ENCODE peak calls at places on chromosome 9, in eight cellular contexts. S is body of pancreas, E is cardiac muscle cell, K is breast epithelium, T is aorta, A is Peyer's patch, J is lower lobe of right lung, H is BE2C. B is an unnamed sample.

GRCh38 chr9:119758241-119758640 is 389.0 kb upstream of the BRINP1 start:
- DNase-seq in H (no peak), J (no peak), S (no peak), A (no peak), T (no peak), E (no peak), K (no peak), B (no peak)

GRCh38 chr9:92911496-92912475 is 33.9 kb upstream of the ZNF484 start:
- DNase-seq in A (no peak), J (no peak), T (peak; percentile 62), E (peak; percentile 41), H (no peak), K (no peak), S (peak; percentile 60), B (peak; percentile 79)

GRCh38 chr9:98101868-98102273 is 17.2 kb downstream of the TRIM14 start:
- DNase-seq in T (no peak), E (no peak), J (peak; percentile 75), S (no peak), A (peak; percentile 44), H (no peak), K (no peak), B (no peak)

GRCh38 chr9:8268216-8268878 is 468.8 kb upstream of the DMAC1 start:
- DNase-seq in S (peak; percentile 83), T (no peak), H (no peak), K (no peak), J (no peak), A (no peak), E (no peak), B (no peak)

GRCh38 chr9:112007575-112008240 is 111.1 kb downstream of the UGCG start:
- DNase-seq in A (no peak), T (no peak), J (no peak), E (no peak), H (no peak), K (no peak), S (no peak), B (no peak)

GRCh38 chr9:74742792-74743389 is 144.8 kb downstream of the TRPM6 start:
- DNase-seq in A (no peak), E (peak; percentile 49), H (peak; percentile 27), S (peak; percentile 20), T (no peak), J (no peak), K (no peak), B (peak; percentile 10)

GRCh38 chr9:129889936-129890717 is 54.9 kb downstream of the USP20 start:
- DNase-seq in E (no peak), A (peak; percentile 55), T (peak; percentile 74), J (peak; percentile 77), H (no peak), S (no peak), K (no peak), B (no peak)

GRCh38 chr9:64128572-64128971 is 1156.4 kb downstream of the FOXD4L5 start:
- DNase-seq in E (no peak), T (no peak), J (no peak), H (no peak), A (no peak), K (no peak), S (no peak), B (no peak)

GRCh38 chr9:19271081-19271480 is 40.6 kb downstream of the DENND4C start:
- DNase-seq in E (peak; percentile 52), H (no peak), K (no peak), J (no peak), A (no peak), S (no peak), T (no peak), B (no peak)

GRCh38 chr9:94941211-94941875 is 214.8 kb downstream of the AOPEP start:
- DNase-seq in K (no peak), S (peak; percentile 44), T (no peak), E (no peak), A (no peak), H (no peak), J (no peak), B (no peak)

GRCh38 chr9:93654351-93654961 is 78.1 kb downstream of the PHF2 start:
- DNase-seq in K (peak; percentile 28), T (peak; percentile 40), S (peak; percentile 3), J (peak; percentile 37), H (peak; percentile 3), A (peak; percentile 27), E (no peak), B (no peak)

GRCh38 chr9:116156621-116157314 is 3.2 kb downstream of the PAPPA start:
- DNase-seq in H (peak; percentile 36), K (no peak), J (no peak), T (peak; percentile 74), A (no peak), S (peak; percentile 58), E (peak; percentile 94), B (no peak)

GRCh38 chr9:89422151-89422918 is 75.6 kb downstream of the SEMA4D start:
- DNase-seq in J (peak; percentile 64), A (no peak), E (peak; percentile 35), K (no peak), S (no peak), H (no peak), T (no peak), B (no peak)

GRCh38 chr9:114906922-114907571 is 23.3 kb downstream of the TNFSF8 start:
- DNase-seq in A (no peak), H (no peak), K (no peak), T (no peak), S (no peak), E (peak; percentile 68), J (no peak), B (no peak)

GRCh38 chr9:89531766-89532165 is 33.9 kb upstream of the SEMA4D start:
- DNase-seq in S (no peak), T (no peak), K (no peak), H (no peak), J (no peak), A (no peak), E (no peak), B (no peak)

GRCh38 chr9:95766906-95767305 is 108.6 kb upstream of the ERCC6L2 start:
- DNase-seq in A (no peak), E (no peak), J (no peak), K (no peak), T (no peak), H (no peak), S (no peak), B (no peak)

GRCh38 chr9:124500028-124500795 is 7.0 kb downstream of the NR5A1 start:
- DNase-seq in K (no peak), H (no peak), J (peak; percentile 37), A (no peak), S (no peak), T (no peak), E (no peak), B (no peak)

GRCh38 chr9:81789751-81790150 is 100.4 kb upstream of the TLE1 start:
- DNase-seq in K (no peak), J (no peak), S (no peak), A (no peak), T (no peak), H (no peak), E (peak; percentile 77), B (no peak)

GRCh38 chr9:3241290-3241689 is 284.5 kb downstream of the RFX3 start:
- DNase-seq in H (no peak), J (no peak), E (peak; percentile 33), K (no peak), A (no peak), T (no peak), S (peak; percentile 7), B (no peak)

GRCh38 chr9:90783552-90783951 is 18.1 kb upstream of the SYK start:
- DNase-seq in E (no peak), K (no peak), S (peak; percentile 17), T (no peak), J (no peak), H (no peak), A (no peak), B (no peak)

GRCh38 chr9:95458666-95459065 is 58.1 kb downstream of the PTCH1 start:
- DNase-seq in T (no peak), S (no peak), E (no peak), H (peak; percentile 90), K (no peak), A (no peak), J (no peak), B (peak; percentile 69)

GRCh38 chr9:124441291-124441690 is 9.0 kb upstream of the ADGRD2 start:
- DNase-seq in H (no peak), J (no peak), T (peak; percentile 17), S (no peak), A (no peak), E (no peak), K (no peak), B (no peak)

GRCh38 chr9:99259231-99259918 is 37.3 kb downstream of the SEC61B start:
- DNase-seq in H (peak; percentile 65), K (peak; percentile 75), J (peak; percentile 87), E (peak; percentile 70), S (peak; percentile 95), T (peak; percentile 90), A (peak; percentile 59), B (no peak)

GRCh38 chr9:109910616-109911568 is 130.9 kb downstream of the PALM2AKAP2 start:
- DNase-seq in E (peak; percentile 67), K (no peak), H (no peak), S (no peak), T (no peak), A (peak; percentile 59), J (no peak), B (no peak)

GRCh38 chr9:90894956-90895687 is 93.5 kb downstream of the SYK start:
- DNase-seq in A (no peak), J (no peak), T (no peak), S (no peak), E (no peak), H (no peak), K (no peak), B (peak; percentile 53)

GRCh38 chr9:76630916-76631315 is 133.3 kb upstream of the PCA3 start:
- DNase-seq in K (no peak), H (no peak), T (no peak), S (no peak), E (no peak), J (no peak), A (no peak), B (no peak)
- H3K4me1 ChIP-seq in K (no peaks in the 10 kb centered on the region), H (no peaks in the 10 kb centered on the region), T (no peaks in the 10 kb centered on the region), S (peaks cover 11% of the 10 kb centered on the region), E (peaks cover 4% of the 10 kb centered on the region), J (no peaks in the 10 kb centered on the region), A (no peaks in the 10 kb centered on the region), B (no peaks in the 10 kb centered on the region)

GRCh38 chr9:121362813-121363585 is 7.1 kb downstream of the STOM start:
- DNase-seq in J (no peak), H (no peak), S (no peak), K (no peak), E (peak; percentile 68), A (no peak), T (no peak), B (peak; percentile 28)
- H3K4me1 ChIP-seq in J (peaks cover 100% of the 10 kb centered on the region), H (peaks cover 25% of the 10 kb centered on the region), S (peaks cover 26% of the 10 kb centered on the region), K (peaks cover 34% of the 10 kb centered on the region), E (peaks cover 43% of the 10 kb centered on the region), A (no peaks in the 10 kb centered on the region), T (peaks cover 3% of the 10 kb centered on the region), B (peaks cover 26% of the 10 kb centered on the region)

DNA sequence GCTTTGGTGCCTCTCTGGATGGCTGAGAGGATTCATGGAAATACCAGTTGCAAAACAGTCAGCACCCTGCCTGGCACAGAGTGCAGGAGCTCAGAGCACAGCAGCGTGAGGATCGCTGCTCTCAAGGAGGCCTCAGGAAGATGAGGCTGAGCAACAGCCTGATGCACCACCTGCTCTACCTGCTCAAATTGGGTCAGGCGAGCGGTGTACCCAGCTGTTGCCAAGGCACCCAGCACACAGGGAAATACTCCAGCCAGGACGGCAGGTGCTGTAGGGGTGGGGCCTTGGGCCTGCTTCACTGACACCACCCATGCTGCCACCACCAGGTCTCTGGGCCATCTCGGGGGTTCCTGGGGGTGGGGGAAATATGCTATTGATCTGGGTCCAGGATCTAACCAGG is 4.3 kb downstream of the EEIG1 start:
- DNase-seq in A (peak; percentile 79), E (no peak), H (no peak), S (peak; percentile 92), J (peak; percentile 78), T (no peak), K (peak; percentile 78), B (no peak)
- H3K4me1 ChIP-seq in A (peaks cover 6% of the 10 kb centered on the region), E (peaks cover 70% of the 10 kb centered on the region), H (peaks cover 49% of the 10 kb centered on the region), S (peaks cover 81% of the 10 kb centered on the region), J (peaks cover 89% of the 10 kb centered on the region), T (peaks cover 7% of the 10 kb centered on the region), K (peaks cover 64% of the 10 kb centered on the region), B (peaks cover 19% of the 10 kb centered on the region)

GRCh38 chr9:23730364-23730763 is 95.7 kb downstream of the ELAVL2 start:
- DNase-seq in K (no peak), J (no peak), T (no peak), A (no peak), S (no peak), E (no peak), H (no peak), B (no peak)
- H3K4me1 ChIP-seq in K (no peaks in the 10 kb centered on the region), J (no peaks in the 10 kb centered on the region), T (no peaks in the 10 kb centered on the region), A (no peaks in the 10 kb centered on the region), S (no peaks in the 10 kb centered on the region), E (peaks cover 11% of the 10 kb centered on the region), H (no peaks in the 10 kb centered on the region), B (peaks cover 8% of the 10 kb centered on the region)